ENCODE peak calls at places on chromosomes 13 and 19, in seven cellular contexts. E is sigmoid colon, T is AG09319, I is transverse colon, M is lower lobe of right lung, Z is heart left ventricle, K is cardiac muscle cell. V is an unnamed sample.
A peak's percentile ranks its signal among the peaks of the same experiment; 100 is the strongest.

GRCh38 chr13:76512676-76513277 is 373.4 kb downstream of the KCTD12 start:
- DNase-seq in E (no peak), K (peak; percentile 76), T (peak; percentile 82), I (no peak), Z (no peak), M (no peak), V (no peak)

GRCh38 chr19:8610041-8610927 is at the start of gene ADAMTS10:
- DNase-seq in T (no peak), M (no peak), K (peak; percentile 52), E (peak; percentile 71), I (peak; percentile 18), Z (peak; percentile 79), V (no peak)

GRCh38 chr19:1668339-1669123 is 16.1 kb upstream of the TCF3 start:
- DNase-seq in T (no peak), Z (no peak), I (peak; percentile 60), E (no peak), K (peak; percentile 14), M (peak; percentile 35), V (no peak)

GRCh38 chr13:96200810-96201209 is 110.9 kb downstream of the HS6ST3 start:
- DNase-seq in I (no peak), Z (no peak), E (no peak), M (no peak), K (no peak), T (no peak), V (no peak)

GRCh38 chr13:77378662-77379061 is 51.8 kb upstream of the MYCBP2 start:
- DNase-seq in T (no peak), M (no peak), K (no peak), Z (no peak), I (no peak), E (no peak), V (no peak)

GRCh38 chr13:31046711-31047279 is 114.3 kb downstream of the TEX26 start:
- DNase-seq in I (peak; percentile 50), T (no peak), K (peak; percentile 68), M (no peak), E (peak; percentile 68), Z (no peak), V (no peak)

GRCh38 chr13:62243146-62243545 is 827.5 kb upstream of the PCDH20 start:
- DNase-seq in I (no peak), Z (no peak), E (no peak), T (no peak), M (no peak), K (no peak), V (no peak)

GRCh38 chr19:57642396-57643046 is 9.6 kb downstream of the ZNF211 start:
- DNase-seq in K (no peak), M (no peak), I (no peak), E (no peak), T (no peak), Z (no peak), V (peak; percentile 51)

GRCh38 chr19:14182481-14182880 is 23.5 kb downstream of the ADGRL1 start:
- DNase-seq in T (no peak), K (no peak), M (no peak), E (no peak), Z (no peak), I (no peak), V (no peak)

GRCh38 chr19:32404213-32404938 is 1.2 kb upstream of the DPY19L3 start:
- DNase-seq in Z (no peak), I (no peak), K (peak; percentile 42), T (no peak), E (no peak), M (no peak), V (no peak)

GRCh38 chr19:8585894-8586750 is 8.9 kb upstream of the MYO1F start:
- DNase-seq in K (peak; percentile 52), Z (no peak), E (no peak), T (no peak), M (peak; percentile 73), I (peak; percentile 66), V (peak; percentile 88)

GRCh38 chr19:11092181-11092538 is 2.9 kb downstream of the LDLR start:
- DNase-seq in Z (no peak), M (no peak), I (no peak), E (no peak), K (peak; percentile 68), T (no peak), V (no peak)

DNA sequence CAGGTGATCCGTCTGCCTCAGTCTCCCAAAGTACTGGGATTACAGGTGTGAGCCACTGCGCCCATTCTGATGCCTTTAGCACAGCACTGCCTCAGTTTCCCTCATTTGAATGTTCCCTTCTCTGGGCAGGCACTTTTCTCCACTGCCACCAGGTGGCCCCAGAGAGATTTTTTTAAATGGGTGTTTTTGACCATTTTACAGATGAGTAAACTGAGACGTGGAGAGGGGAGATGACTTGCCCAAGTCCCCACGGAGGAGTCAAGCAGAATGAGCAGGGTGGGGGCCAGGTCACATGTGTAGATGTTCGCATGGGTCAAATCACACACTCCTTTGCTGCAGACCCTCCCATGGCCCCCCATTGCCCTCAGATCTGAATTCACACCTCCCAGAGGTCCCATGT is 3.2 kb upstream of the PDE4C start:
- DNase-seq in E (no peak), K (no peak), Z (no peak), M (no peak), T (no peak), I (no peak), V (no peak)
- TF ChIP-seq CTCF in E (no peak), K (peak; percentile 47), Z (peak; percentile 31), M (peak; percentile 46), T (peak; percentile 42), I (peak; percentile 33), V (peak; percentile 53)

GRCh38 chr19:42292042-42292960 is 9.6 kb upstream of the PRR19 start:
- DNase-seq in Z (no peak), I (peak; percentile 50), E (no peak), T (no peak), K (no peak), M (no peak), V (peak; percentile 84)

GRCh38 chr19:42290136-42290522 is 11.8 kb upstream of the PRR19 start:
- DNase-seq in T (no peak), K (no peak), I (no peak), E (no peak), Z (no peak), M (no peak), V (no peak)

GRCh38 chr19:42291437-42291815 is 10.5 kb upstream of the PRR19 start:
- DNase-seq in E (no peak), Z (no peak), I (no peak), M (no peak), T (no peak), K (no peak), V (no peak)

GRCh38 chr19:42289556-42290041 is 12.3 kb upstream of the PRR19 start:
- DNase-seq in M (no peak), T (no peak), E (no peak), I (no peak), K (no peak), Z (no peak), V (no peak)

GRCh38 chr19:42290523-42291436 is 11.2 kb upstream of the PRR19 start:
- DNase-seq in E (no peak), I (no peak), M (no peak), Z (no peak), T (no peak), K (no peak), V (peak; percentile 85)
- TF ChIP-seq CTCF in E (no peak), I (no peak), M (peak; percentile 48), Z (peak; percentile 36), T (peak; percentile 39), K (peak; percentile 46), V (peak; percentile 24)

DNA sequence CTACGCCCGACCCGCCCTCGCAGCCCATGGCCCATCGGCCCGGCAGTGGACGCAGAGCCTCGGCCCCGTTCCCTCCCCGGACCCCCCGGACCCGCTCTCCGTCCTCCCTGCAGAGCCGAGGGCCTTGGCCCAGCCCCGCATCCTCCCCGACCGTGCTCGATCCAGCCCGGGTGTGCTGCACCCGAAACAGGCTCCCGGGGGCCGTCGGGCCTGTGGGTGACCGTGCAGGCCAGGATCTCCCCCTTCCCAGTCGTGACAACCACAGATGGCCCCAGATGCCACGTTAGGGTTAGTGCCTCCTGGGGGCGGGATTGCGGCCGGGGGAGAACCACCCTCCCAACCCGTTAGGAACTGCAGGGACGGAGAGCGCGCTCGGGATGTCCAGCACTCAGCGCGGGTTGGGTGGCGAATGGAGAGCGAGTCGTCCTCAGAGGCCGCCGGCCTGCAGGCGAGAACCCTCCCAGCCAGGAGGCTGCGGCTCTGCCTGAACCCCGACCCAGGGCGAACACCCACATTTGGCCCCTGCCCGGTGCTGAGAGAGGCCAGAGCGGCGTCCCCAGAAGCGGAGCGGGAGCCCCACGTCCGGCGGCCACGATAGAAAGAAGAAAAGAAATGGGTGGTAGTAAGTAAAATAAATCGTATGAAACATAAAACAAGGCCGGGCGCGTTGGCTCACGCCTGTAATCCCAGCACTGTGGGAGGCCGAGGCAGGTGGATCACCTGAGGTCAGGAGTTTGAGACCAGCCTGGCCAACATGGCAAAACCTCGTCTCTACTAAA is 6.7 kb upstream of the MADCAM1 start:
- DNase-seq in M (no peak), T (no peak), Z (no peak), I (no peak), E (no peak), K (peak; percentile 42), V (no peak)
- TF ChIP-seq CTCF in M (no peak), T (no peak), Z (no peak), I (no peak), E (no peak), K (no peak), V (no peak)

GRCh38 chr13:74575729-74576125 is 441.5 kb upstream of the KLF12 start:
- DNase-seq in T (no peak), Z (peak; percentile 90), K (peak; percentile 70), E (peak; percentile 73), M (peak; percentile 63), I (peak; percentile 28), V (peak; percentile 85)

GRCh38 chr13:74573654-74574053 is 439.4 kb upstream of the KLF12 start:
- DNase-seq in E (no peak), T (no peak), I (no peak), Z (no peak), M (no peak), K (peak; percentile 6), V (no peak)

GRCh38 chr13:74574964-74575728 is 440.9 kb upstream of the KLF12 start:
- DNase-seq in I (no peak), K (peak; percentile 2), Z (no peak), T (no peak), M (no peak), E (no peak), V (no peak)

GRCh38 chr13:74571811-74572210 is 437.6 kb upstream of the KLF12 start:
- DNase-seq in E (no peak), M (no peak), K (no peak), T (no peak), Z (no peak), I (no peak), V (no peak)

DNA sequence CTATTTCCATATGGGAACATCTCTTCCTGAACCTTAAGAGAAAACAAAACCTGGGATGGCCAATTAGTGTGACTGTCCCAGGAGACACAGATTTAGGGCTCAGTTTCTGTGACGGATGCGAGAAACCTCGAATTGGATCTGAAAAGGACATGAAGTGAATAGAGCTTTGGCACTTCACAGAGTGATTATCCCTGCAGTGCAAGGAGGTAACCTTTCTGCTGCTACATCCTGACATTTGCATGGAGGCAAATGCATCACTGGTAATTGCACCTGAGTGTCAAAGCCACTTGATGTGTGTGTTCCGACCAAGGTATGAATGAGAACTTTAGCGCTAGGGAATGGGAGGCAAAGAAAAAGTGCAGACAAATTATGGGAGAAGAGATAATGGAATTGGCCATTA is 442.3 kb upstream of the KLF12 start:
- DNase-seq in Z (no peak), T (no peak), M (no peak), E (no peak), I (no peak), K (no peak), V (no peak)
- TF ChIP-seq CTCF in Z (no peak), T (no peak), M (no peak), E (no peak), I (no peak), K (no peak), V (no peak)

V was measured in osteocyte.